ENCODE peak calls at places on chromosomes 7 and 10, in six cellular contexts. One of them, this sample, is unnamed.

GRCh38 chr10:8060010-8060703 is 5.7 kb downstream of the GATA3 start:
- DNase-seq in GM10248: no peak
- DNase-seq in head of caudate nucleus: no peak
- DNase-seq in posterior vena cava: no peak
- DNase-seq in astrocyte of the spinal cord: peak; percentile 59
- DNase-seq in AG04450: no peak
- DNase-seq in this sample: no peak

GRCh38 chr7:105316578-105317375 is 71.9 kb downstream of the SRPK2 start:
- DNase-seq in GM10248: no peak
- DNase-seq in head of caudate nucleus: no peak
- DNase-seq in posterior vena cava: no peak
- DNase-seq in astrocyte of the spinal cord: no peak
- DNase-seq in AG04450: no peak
- DNase-seq in this sample: no peak

GRCh38 chr10:73590881-73591577 is at the start of gene USP54:
- DNase-seq in GM10248: no peak
- DNase-seq in head of caudate nucleus: peak; percentile 67
- DNase-seq in posterior vena cava: no peak
- DNase-seq in astrocyte of the spinal cord: peak; percentile 84
- DNase-seq in AG04450: no peak
- DNase-seq in this sample: no peak

GRCh38 chr7:18405731-18406130 is 89.8 kb upstream of the HDAC9 start:
- DNase-seq in GM10248: no peak
- DNase-seq in head of caudate nucleus: no peak
- DNase-seq in posterior vena cava: no peak
- DNase-seq in astrocyte of the spinal cord: no peak
- DNase-seq in AG04450: no peak
- DNase-seq in this sample: no peak

GRCh38 chr7:121395961-121396757 is at the start of gene FAM3C:
- DNase-seq in GM10248: peak; percentile 93
- DNase-seq in head of caudate nucleus: peak; percentile 90
- DNase-seq in posterior vena cava: peak; percentile 98
- DNase-seq in astrocyte of the spinal cord: peak; percentile 94
- DNase-seq in AG04450: peak; percentile 79
- DNase-seq in this sample: peak; percentile 94

GRCh38 chr10:3389093-3389492 is 216.5 kb upstream of the PITRM1 start:
- DNase-seq in GM10248: no peak
- DNase-seq in head of caudate nucleus: no peak
- DNase-seq in posterior vena cava: no peak
- DNase-seq in astrocyte of the spinal cord: no peak
- DNase-seq in AG04450: no peak
- DNase-seq in this sample: no peak

GRCh38 chr10:86371116-86371515 is 4.5 kb upstream of the GRID1 start:
- DNase-seq in GM10248: no peak
- DNase-seq in head of caudate nucleus: peak; percentile 7
- DNase-seq in posterior vena cava: no peak
- DNase-seq in astrocyte of the spinal cord: no peak
- DNase-seq in AG04450: no peak
- DNase-seq in this sample: peak; percentile 10

GRCh38 chr7:149300751-149301150 is 38.8 kb downstream of the ZNF783 start:
- DNase-seq in GM10248: no peak
- DNase-seq in head of caudate nucleus: no peak
- DNase-seq in posterior vena cava: no peak
- DNase-seq in astrocyte of the spinal cord: no peak
- DNase-seq in AG04450: no peak
- DNase-seq in this sample: no peak

GRCh38 chr10:35237766-35238512 is 98.4 kb upstream of the CCNY start:
- DNase-seq in GM10248: no peak
- DNase-seq in head of caudate nucleus: no peak
- DNase-seq in posterior vena cava: no peak
- DNase-seq in astrocyte of the spinal cord: no peak
- DNase-seq in AG04450: no peak
- DNase-seq in this sample: no peak

GRCh38 chr7:50473531-50473930 is 23.4 kb upstream of the FIGNL1 start:
- DNase-seq in GM10248: no peak
- DNase-seq in head of caudate nucleus: no peak
- DNase-seq in posterior vena cava: peak; percentile 67
- DNase-seq in astrocyte of the spinal cord: no peak
- DNase-seq in AG04450: no peak
- DNase-seq in this sample: peak; percentile 73

GRCh38 chr10:100827819-100828743 is 82.7 kb downstream of the PAX2 start:
- DNase-seq in GM10248: peak; percentile 60
- DNase-seq in head of caudate nucleus: no peak
- DNase-seq in posterior vena cava: no peak
- DNase-seq in astrocyte of the spinal cord: no peak
- DNase-seq in AG04450: no peak
- DNase-seq in this sample: peak; percentile 62

GRCh38 chr7:132030161-132030568 is 473.7 kb upstream of the PODXL start:
- DNase-seq in GM10248: no peak
- DNase-seq in head of caudate nucleus: peak; percentile 40
- DNase-seq in posterior vena cava: no peak
- DNase-seq in astrocyte of the spinal cord: no peak
- DNase-seq in AG04450: no peak
- DNase-seq in this sample: no peak

GRCh38 chr10:5587151-5588079 is 62.7 kb downstream of the CALML3 start:
- DNase-seq in GM10248: no peak
- DNase-seq in head of caudate nucleus: no peak
- DNase-seq in posterior vena cava: peak; percentile 69
- DNase-seq in astrocyte of the spinal cord: no peak
- DNase-seq in AG04450: no peak
- DNase-seq in this sample: peak; percentile 67

GRCh38 chr10:7525314-7526016 is 114.6 kb upstream of the SFMBT2 start:
- DNase-seq in GM10248: peak; percentile 85
- DNase-seq in head of caudate nucleus: peak; percentile 79
- DNase-seq in posterior vena cava: no peak
- DNase-seq in astrocyte of the spinal cord: peak; percentile 63
- DNase-seq in AG04450: peak; percentile 39
- DNase-seq in this sample: peak; percentile 80

GRCh38 chr7:94423865-94424264 is 29.2 kb downstream of the COL1A2 start:
- DNase-seq in GM10248: no peak
- DNase-seq in head of caudate nucleus: no peak
- DNase-seq in posterior vena cava: no peak
- DNase-seq in astrocyte of the spinal cord: peak; percentile 73
- DNase-seq in AG04450: peak; percentile 42
- DNase-seq in this sample: no peak

GRCh38 chr10:23194471-23194965 is 2.4 kb downstream of the PTF1A start:
- DNase-seq in GM10248: peak; percentile 12
- DNase-seq in head of caudate nucleus: no peak
- DNase-seq in posterior vena cava: no peak
- DNase-seq in astrocyte of the spinal cord: no peak
- DNase-seq in AG04450: no peak
- DNase-seq in this sample: no peak

GRCh38 chr10:17989908-17990767 is 38.4 kb downstream of the SLC39A12 start:
- DNase-seq in GM10248: peak; percentile 47
- DNase-seq in head of caudate nucleus: no peak
- DNase-seq in posterior vena cava: no peak
- DNase-seq in astrocyte of the spinal cord: peak; percentile 83
- DNase-seq in AG04450: no peak
- DNase-seq in this sample: no peak

GRCh38 chr7:82275342-82275741 is 168.2 kb downstream of the CACNA2D1 start:
- DNase-seq in GM10248: no peak
- DNase-seq in head of caudate nucleus: no peak
- DNase-seq in posterior vena cava: no peak
- DNase-seq in astrocyte of the spinal cord: no peak
- DNase-seq in AG04450: no peak
- DNase-seq in this sample: no peak

GRCh38 chr10:51950371-51950995 is 251.1 kb upstream of the CSTF2T start:
- DNase-seq in GM10248: no peak
- DNase-seq in head of caudate nucleus: no peak
- DNase-seq in posterior vena cava: peak; percentile 61
- DNase-seq in astrocyte of the spinal cord: no peak
- DNase-seq in AG04450: no peak
- DNase-seq in this sample: no peak

GRCh38 chr10:109593686-109594085 is 329.6 kb downstream of the XPNPEP1 start:
- DNase-seq in GM10248: no peak
- DNase-seq in head of caudate nucleus: no peak
- DNase-seq in posterior vena cava: no peak
- DNase-seq in astrocyte of the spinal cord: no peak
- DNase-seq in AG04450: no peak
- DNase-seq in this sample: no peak

GRCh38 chr7:7002416-7003062 is 176.5 kb upstream of the CCZ1B start:
- DNase-seq in GM10248: no peak
- DNase-seq in head of caudate nucleus: peak; percentile 58
- DNase-seq in posterior vena cava: no peak
- DNase-seq in astrocyte of the spinal cord: no peak
- DNase-seq in AG04450: no peak
- DNase-seq in this sample: no peak

GRCh38 chr7:33671521-33672262 is 233.6 kb upstream of the BMPER start:
- DNase-seq in GM10248: no peak
- DNase-seq in head of caudate nucleus: no peak
- DNase-seq in posterior vena cava: no peak
- DNase-seq in astrocyte of the spinal cord: no peak
- DNase-seq in AG04450: no peak
- DNase-seq in this sample: no peak

GRCh38 chr10:19638173-19638872 is 177.9 kb upstream of the PLXDC2 start:
- DNase-seq in GM10248: no peak
- DNase-seq in head of caudate nucleus: no peak
- DNase-seq in posterior vena cava: no peak
- DNase-seq in astrocyte of the spinal cord: peak; percentile 90
- DNase-seq in AG04450: peak; percentile 90
- DNase-seq in this sample: no peak

GRCh38 chr10:132310701-132311337 is 3.1 kb upstream of the STK32C start:
- DNase-seq in GM10248: no peak
- DNase-seq in head of caudate nucleus: no peak
- DNase-seq in posterior vena cava: no peak
- DNase-seq in astrocyte of the spinal cord: no peak
- DNase-seq in AG04450: no peak
- DNase-seq in this sample: peak; percentile 46

GRCh38 chr10:62980697-62981495 is 152.2 kb upstream of the NRBF2 start:
- DNase-seq in GM10248: no peak
- DNase-seq in head of caudate nucleus: no peak
- DNase-seq in posterior vena cava: no peak
- DNase-seq in astrocyte of the spinal cord: no peak
- DNase-seq in AG04450: no peak
- DNase-seq in this sample: no peak

GRCh38 chr10:132703305-132704007 is 82.5 kb downstream of the NKX6-2 start:
- DNase-seq in GM10248: no peak
- DNase-seq in head of caudate nucleus: no peak
- DNase-seq in posterior vena cava: peak; percentile 44
- DNase-seq in astrocyte of the spinal cord: no peak
- DNase-seq in AG04450: no peak
- DNase-seq in this sample: peak; percentile 53

GRCh38 chr7:105876964-105877601 is 684 bp upstream of the ATXN7L1 start:
- DNase-seq in GM10248: no peak
- DNase-seq in head of caudate nucleus: peak; percentile 39
- DNase-seq in posterior vena cava: peak; percentile 83
- DNase-seq in astrocyte of the spinal cord: peak; percentile 20
- DNase-seq in AG04450: no peak
- DNase-seq in this sample: peak; percentile 80

GRCh38 chr10:64486149-64486548 is 964.9 kb downstream of the REEP3 start:
- DNase-seq in GM10248: no peak
- DNase-seq in head of caudate nucleus: no peak
- DNase-seq in posterior vena cava: no peak
- DNase-seq in astrocyte of the spinal cord: peak; percentile 49
- DNase-seq in AG04450: peak; percentile 20
- DNase-seq in this sample: no peak

GRCh38 chr7:131753620-131754222 is 197.3 kb upstream of the PODXL start:
- DNase-seq in GM10248: no peak
- DNase-seq in head of caudate nucleus: no peak
- DNase-seq in posterior vena cava: no peak
- DNase-seq in astrocyte of the spinal cord: no peak
- DNase-seq in AG04450: no peak
- DNase-seq in this sample: no peak

GRCh38 chr7:77548222-77548621 is 11.1 kb downstream of the PTPN12 start:
- DNase-seq in GM10248: no peak
- DNase-seq in head of caudate nucleus: no peak
- DNase-seq in posterior vena cava: no peak
- DNase-seq in astrocyte of the spinal cord: no peak
- DNase-seq in AG04450: no peak
- DNase-seq in this sample: no peak

GRCh38 chr7:1059200-1060091 is 15.1 kb downstream of the GPR146 start:
- DNase-seq in GM10248: peak; percentile 61
- DNase-seq in head of caudate nucleus: no peak
- DNase-seq in posterior vena cava: no peak
- DNase-seq in astrocyte of the spinal cord: peak; percentile 27
- DNase-seq in AG04450: no peak
- DNase-seq in this sample: no peak

GRCh38 chr10:114837690-114838089 is 16.1 kb downstream of the FHIP2A start:
- DNase-seq in GM10248: no peak
- DNase-seq in head of caudate nucleus: no peak
- DNase-seq in posterior vena cava: no peak
- DNase-seq in astrocyte of the spinal cord: no peak
- DNase-seq in AG04450: no peak
- DNase-seq in this sample: no peak

GRCh38 chr10:114638874-114639625 is 19.0 kb downstream of the ABLIM1 start:
- DNase-seq in GM10248: no peak
- DNase-seq in head of caudate nucleus: no peak
- DNase-seq in posterior vena cava: no peak
- DNase-seq in astrocyte of the spinal cord: peak; percentile 95
- DNase-seq in AG04450: peak; percentile 66
- DNase-seq in this sample: no peak

GRCh38 chr10:6737080-6737641 is 157.1 kb upstream of the PRKCQ start:
- DNase-seq in GM10248: no peak
- DNase-seq in head of caudate nucleus: no peak
- DNase-seq in posterior vena cava: peak; percentile 42
- DNase-seq in astrocyte of the spinal cord: peak; percentile 31
- DNase-seq in AG04450: no peak
- DNase-seq in this sample: no peak

GRCh38 chr7:132770055-132770454 is 193.8 kb upstream of the PLXNA4 start:
- DNase-seq in GM10248: no peak
- DNase-seq in head of caudate nucleus: no peak
- DNase-seq in posterior vena cava: no peak
- DNase-seq in astrocyte of the spinal cord: no peak
- DNase-seq in AG04450: no peak
- DNase-seq in this sample: no peak

GRCh38 chr7:122457325-122457724 is 152.8 kb upstream of the FEZF1 start:
- DNase-seq in GM10248: no peak
- DNase-seq in head of caudate nucleus: no peak
- DNase-seq in posterior vena cava: no peak
- DNase-seq in astrocyte of the spinal cord: no peak
- DNase-seq in AG04450: no peak
- DNase-seq in this sample: no peak

This sample was measured in sigmoid colon.